ENCODE peak calls at places on chromosomes 6 and 20, in ten cellular contexts. P is heart left ventricle, H is A549, E is sigmoid colon, L is Peyer's patch, M is uterus, D is breast epithelium, V is tibial nerve, Z is ovary, U is body of pancreas. A is an unnamed sample.

GRCh38 chr20:20710847-20711315 is 1.6 kb downstream of the RALGAPA2 start:
- DNase-seq in P (no peak), H (no peak), E (no peak), L (no peak), M (no peak), D (no peak), V (no peak), Z (no peak), U (peak), A (peak)

GRCh38 chr6:113654396-113654795 is 202.7 kb upstream of the MARCKS start:
- DNase-seq in P (no peak), H (peak), E (peak), L (no peak), M (no peak), D (peak), V (peak), Z (no peak), U (peak), A (peak)

GRCh38 chr6:43076928-43077809 is 1.1 kb downstream of the PTK7 start:
- DNase-seq in P (no peak), H (no peak), E (no peak), L (no peak), M (peak), D (peak), V (no peak), Z (peak), U (peak), A (no peak)

GRCh38 chr6:118980063-118980462 is 45.1 kb upstream of the MCM9 start:
- DNase-seq in P (no peak), H (peak), E (no peak), L (no peak), M (no peak), D (no peak), V (peak), Z (no peak), U (no peak), A (no peak)

GRCh38 chr20:13788167-13788834 is 3.5 kb downstream of the NDUFAF5 start:
- DNase-seq in P (no peak), H (peak), E (no peak), L (no peak), M (no peak), D (no peak), V (peak), Z (no peak), U (peak), A (peak)

GRCh38 chr6:112443118-112443641 is 96.0 kb downstream of the RFPL4B start:
- DNase-seq in P (no peak), H (no peak), E (no peak), L (no peak), M (no peak), D (no peak), V (no peak), Z (no peak), U (no peak), A (no peak)

GRCh38 chr6:12507641-12508040 is 208.9 kb upstream of the PHACTR1 start:
- DNase-seq in P (no peak), H (no peak), E (no peak), L (no peak), M (no peak), D (no peak), V (no peak), Z (no peak), U (no peak), A (no peak)

GRCh38 chr6:113122060-113122459 is 735.1 kb upstream of the MARCKS start:
- DNase-seq in P (no peak), H (peak), E (no peak), L (no peak), M (no peak), D (no peak), V (no peak), Z (no peak), U (no peak), A (no peak)

GRCh38 chr6:129744201-129744879 is 34.4 kb upstream of the ARHGAP18 start:
- DNase-seq in P (no peak), H (peak), E (peak), L (no peak), M (peak), D (no peak), V (no peak), Z (no peak), U (no peak), A (no peak)

GRCh38 chr6:146981981-146982380 is 222.2 kb upstream of the STXBP5 start:
- DNase-seq in P (no peak), H (no peak), E (no peak), L (no peak), M (no peak), D (no peak), V (no peak), Z (no peak), U (no peak), A (no peak)

GRCh38 chr20:3890410-3890751 is 1.2 kb downstream of the PANK2 start:
- DNase-seq in P (no peak), H (no peak), E (peak), L (peak), M (no peak), D (no peak), V (no peak), Z (no peak), U (no peak), A (no peak)

GRCh38 chr6:81126150-81126549 is 626.3 kb downstream of the TENT5A start:
- DNase-seq in P (no peak), H (no peak), E (no peak), L (no peak), M (no peak), D (no peak), V (no peak), Z (no peak), U (no peak), A (no peak)

GRCh38 chr6:167350322-167350721 is 25.4 kb downstream of the TTLL2 start:
- DNase-seq in P (no peak), H (no peak), E (no peak), L (no peak), M (no peak), D (no peak), V (no peak), Z (no peak), U (no peak), A (no peak)

GRCh38 chr6:12472601-12473038 is 182.5 kb downstream of the EDN1 start:
- DNase-seq in P (no peak), H (peak), E (peak), L (no peak), M (peak), D (peak), V (peak), Z (no peak), U (peak), A (peak)

GRCh38 chr6:6006428-6007310 is at the start of gene NRN1:
- DNase-seq in P (no peak), H (no peak), E (no peak), L (no peak), M (no peak), D (no peak), V (no peak), Z (no peak), U (no peak), A (no peak)

GRCh38 chr6:137552146-137552545 is 58.0 kb upstream of the OLIG3 start:
- DNase-seq in P (no peak), H (no peak), E (no peak), L (no peak), M (no peak), D (no peak), V (no peak), Z (no peak), U (no peak), A (no peak)

GRCh38 chr6:85390775-85391174 is 59.1 kb upstream of the NT5E start:
- DNase-seq in P (no peak), H (peak), E (no peak), L (no peak), M (no peak), D (no peak), V (no peak), Z (no peak), U (no peak), A (no peak)

GRCh38 chr6:100257661-100258395 is 206.9 kb downstream of the SIM1 start:
- DNase-seq in P (no peak), H (peak), E (no peak), L (no peak), M (no peak), D (no peak), V (no peak), Z (no peak), U (no peak), A (no peak)

GRCh38 chr6:7328159-7328713 is 15.2 kb upstream of the SSR1 start:
- DNase-seq in P (no peak), H (no peak), E (no peak), L (no peak), M (no peak), D (no peak), V (no peak), Z (no peak), U (no peak), A (no peak)

GRCh38 chr6:16690244-16691142 is 70.8 kb downstream of the ATXN1 start:
- DNase-seq in P (no peak), H (peak), E (no peak), L (no peak), M (no peak), D (no peak), V (no peak), Z (no peak), U (no peak), A (no peak)

GRCh38 chr20:31894980-31895675 is 24.7 kb downstream of the TTLL9 start:
- DNase-seq in P (no peak), H (peak), E (peak), L (no peak), M (peak), D (peak), V (peak), Z (no peak), U (no peak), A (peak)

GRCh38 chr6:37131104-37131959 is 38.6 kb upstream of the PIM1 start:
- DNase-seq in P (peak), H (peak), E (peak), L (peak), M (peak), D (no peak), V (no peak), Z (no peak), U (no peak), A (peak)

GRCh38 chr6:37871616-37872384 is 52.3 kb downstream of the ZFAND3 start:
- DNase-seq in P (no peak), H (no peak), E (no peak), L (no peak), M (no peak), D (no peak), V (no peak), Z (no peak), U (no peak), A (no peak)

GRCh38 chr6:73262701-73263569 is at the start of gene KHDC1:
- DNase-seq in P (peak), H (peak), E (peak), L (peak), M (peak), D (no peak), V (no peak), Z (peak), U (peak), A (peak)

GRCh38 chr6:22078802-22079545 is 217.9 kb downstream of the PRL start:
- DNase-seq in P (no peak), H (no peak), E (no peak), L (no peak), M (no peak), D (no peak), V (no peak), Z (no peak), U (no peak), A (no peak)

GRCh38 chr6:48087448-48087847 is 23.5 kb downstream of the PTCHD4 start:
- DNase-seq in P (no peak), H (peak), E (no peak), L (no peak), M (no peak), D (no peak), V (no peak), Z (no peak), U (no peak), A (no peak)

GRCh38 chr6:126040826-126041225 is 54.5 kb downstream of the TRMT11 start:
- DNase-seq in P (no peak), H (peak), E (no peak), L (no peak), M (no peak), D (no peak), V (no peak), Z (no peak), U (peak), A (no peak)

GRCh38 chr6:15689586-15690450 is 27.0 kb upstream of the DTNBP1 start:
- DNase-seq in P (no peak), H (no peak), E (no peak), L (no peak), M (no peak), D (no peak), V (no peak), Z (no peak), U (no peak), A (no peak)
- H3K27ac ChIP-seq in P (no peak), H (no peak), E (no peak), L (peak), M (peak), D (no peak), V (no peak), Z (no peak), U (no peak), A (no peak)

GRCh38 chr6:168737481-168737880 is 296.5 kb downstream of the SMOC2 start:
- DNase-seq in P (no peak), H (peak), E (no peak), L (no peak), M (no peak), D (no peak), V (no peak), Z (no peak), U (no peak), A (no peak)
- H3K4me3 ChIP-seq in P (no peak), H (no peak), E (no peak), L (no peak), M (no peak), D (no peak), V (no peak), Z (no peak), U (no peak), A (no peak)

GRCh38 chr20:57524511-57525176 is at the start of gene CTCFL:
- DNase-seq in P (no peak), H (no peak), E (no peak), L (no peak), M (no peak), D (no peak), V (no peak), Z (no peak), U (no peak), A (no peak)
- TF ChIP-seq POLR2A in P (no peak), H (no peak), E (no peak), L (no peak), M (no peak), D (no peak), V (no peak), Z (no peak), U (no peak), A (no peak)

GRCh38 chr6:33249732-33250625 is 21.7 kb downstream of the VPS52 start:
- DNase-seq in P (peak), H (no peak), E (peak), L (no peak), M (peak), D (no peak), V (no peak), Z (peak), U (peak), A (no peak)

GRCh38 chr6:33248932-33249731 is 22.5 kb downstream of the VPS52 start:
- DNase-seq in P (peak), H (peak), E (peak), L (peak), M (peak), D (peak), V (peak), Z (peak), U (peak), A (peak)

GRCh38 chr6:33250731-33251130 is 20.9 kb downstream of the VPS52 start:
- DNase-seq in P (no peak), H (no peak), E (no peak), L (no peak), M (no peak), D (no peak), V (no peak), Z (no peak), U (no peak), A (no peak)

GRCh38 chr6:33252758-33253157 is 18.9 kb downstream of the VPS52 start:
- DNase-seq in P (no peak), H (no peak), E (no peak), L (no peak), M (no peak), D (no peak), V (no peak), Z (no peak), U (no peak), A (no peak)

GRCh38 chr6:33251390-33252012 is 20.2 kb downstream of the VPS52 start:
- DNase-seq in P (no peak), H (no peak), E (no peak), L (no peak), M (no peak), D (no peak), V (no peak), Z (no peak), U (no peak), A (no peak)
- H3K27ac ChIP-seq in P (no peak), H (no peak), E (no peak), L (no peak), M (no peak), D (no peak), V (no peak), Z (no peak), U (no peak), A (no peak)

DNA sequence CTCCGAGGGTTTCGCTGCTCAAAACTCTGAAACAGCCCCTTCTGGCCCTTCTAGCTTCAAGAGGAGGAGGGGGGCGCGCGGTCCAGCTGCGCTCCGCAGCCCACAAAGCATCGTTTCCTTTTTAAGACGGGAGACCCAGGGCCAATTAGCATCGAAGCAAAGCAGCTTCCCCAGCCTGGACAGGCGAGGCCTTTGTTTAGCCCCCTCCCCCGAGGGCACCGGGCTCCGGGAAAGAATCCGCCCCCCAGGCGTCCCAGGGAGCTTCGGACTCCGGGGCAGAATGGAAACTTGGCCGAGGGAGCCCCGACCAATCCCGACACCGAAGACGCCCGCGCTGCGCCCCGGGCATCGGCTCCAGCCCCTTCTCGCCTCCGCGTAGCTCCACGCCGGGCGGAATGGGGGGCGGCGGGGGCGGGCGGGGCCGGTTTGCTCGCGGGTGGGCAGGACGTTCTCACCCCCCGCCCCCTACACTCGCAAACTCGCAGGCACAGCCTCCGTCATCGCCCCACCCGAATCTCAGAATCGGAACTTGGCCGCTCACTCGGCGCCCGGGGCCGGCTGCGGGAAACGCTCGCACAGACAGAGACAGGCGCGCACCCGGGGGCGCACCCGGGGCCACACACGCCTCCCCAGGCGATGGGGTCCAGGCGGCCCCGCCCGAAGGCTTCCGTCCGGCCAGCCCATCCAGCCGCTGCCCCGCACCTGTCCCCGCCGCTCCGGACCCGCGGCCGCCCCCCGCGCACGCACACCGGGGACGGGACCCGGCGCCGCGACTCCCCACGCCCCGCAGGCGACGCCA is 626 bp downstream of the NKAIN4 start:
- DNase-seq in P (peak), H (no peak), E (no peak), L (no peak), M (no peak), D (no peak), V (no peak), Z (no peak), U (no peak), A (no peak)
- H3K4me3 ChIP-seq in P (peak), H (peak), E (peak), L (peak), M (peak), D (peak), V (peak), Z (no peak), U (no peak), A (peak)

DNA sequence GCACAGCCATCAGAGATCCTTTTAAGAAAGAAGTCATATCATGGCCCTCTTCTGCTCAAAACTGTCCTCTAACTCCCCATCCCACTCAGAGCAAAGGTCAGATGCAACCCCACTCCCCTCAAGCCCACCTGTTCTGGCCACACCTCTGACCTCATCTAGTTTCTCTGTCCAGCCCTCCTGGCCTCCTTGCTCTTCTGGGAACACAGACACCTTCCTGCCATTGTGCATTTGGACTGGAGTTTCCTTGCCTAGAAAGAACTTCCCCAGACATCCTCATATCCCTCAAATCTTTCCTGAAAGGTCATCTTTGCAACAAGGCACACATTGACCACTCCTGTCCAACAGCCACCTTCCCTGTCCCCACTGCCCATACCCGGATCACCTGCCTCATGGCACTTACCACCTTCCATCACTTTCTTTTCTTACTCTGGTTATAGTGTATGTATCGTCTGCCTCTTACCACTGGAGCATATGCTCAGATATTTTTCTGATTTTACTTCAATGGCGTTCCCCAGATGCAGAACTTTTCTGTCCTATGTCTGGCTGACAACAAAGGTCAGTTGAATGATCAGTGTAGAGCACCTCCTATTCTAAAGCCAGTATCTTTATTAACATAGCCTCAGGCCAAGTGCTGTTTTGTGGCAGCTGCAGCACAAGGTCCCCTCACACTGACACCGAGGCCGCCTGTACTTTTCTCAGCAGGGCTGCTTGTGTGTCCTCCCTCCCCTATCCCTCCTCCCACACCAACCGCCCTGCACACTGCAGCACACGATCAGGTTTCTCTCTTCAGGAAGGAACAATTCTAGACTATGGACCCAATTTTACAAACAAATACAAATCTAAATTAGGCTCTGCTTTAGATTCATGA is 4.2 kb downstream of the HLA-C start:
- DNase-seq in P (no peak), H (no peak), E (no peak), L (no peak), M (no peak), D (no peak), V (no peak), Z (no peak), U (no peak), A (no peak)
- TF ChIP-seq POLR2A in P (no peak), H (no peak), E (no peak), L (no peak), M (no peak), D (no peak), V (no peak), Z (no peak), U (no peak), A (no peak)

DNA sequence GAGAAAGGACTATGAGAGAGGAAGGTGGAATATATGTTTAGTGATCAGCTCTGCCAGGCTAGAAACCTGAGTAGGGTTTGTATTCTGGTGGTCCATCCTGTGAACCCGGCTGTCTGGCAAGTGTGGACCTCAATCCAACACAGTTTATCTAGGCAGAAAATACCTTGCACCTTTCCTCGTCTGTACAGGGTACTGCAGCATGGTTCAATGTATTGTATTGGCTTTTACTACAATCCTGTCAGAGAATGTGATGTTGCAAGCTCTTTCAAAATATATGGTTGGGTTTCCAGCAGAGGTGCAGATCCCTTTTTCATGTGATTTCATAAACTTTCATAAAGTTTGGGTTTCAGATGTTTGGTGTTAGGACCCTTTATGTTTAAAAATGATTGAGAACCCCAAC is 106.7 kb downstream of the RTN4IP1 start:
- DNase-seq in P (no peak), H (no peak), E (no peak), L (no peak), M (no peak), D (no peak), V (no peak), Z (no peak), U (no peak), A (no peak)
- H3K27ac ChIP-seq in P (no peak), H (no peak), E (no peak), L (peak), M (no peak), D (no peak), V (peak), Z (no peak), U (no peak), A (no peak)